ENCODE peak calls at places on chromosomes 16 and 17, in eight cellular contexts. I is stimulated activated CD4-positive, alpha-beta T cell treated with anti-CD3 and anti-CD28 coated beads, Interleukin-4, amount 100 ng/mL, for 1 hour; J is NCI-H345; E is activated T-cell treated with anti-CD3 and anti-CD28 coated beads for 1 hour; R is ELR; Q is NCI-H1417; T is M059J; X is ureter. Y is an unnamed sample.

GRCh38 chr17:19003966-19004600 is 481 bp downstream of the FAM83G start:
- DNase-seq in J (no peak), E (peak), T (peak), I (peak), Q (peak), R (peak), X (no peak), Y (peak)

GRCh38 chr17:60145006-60145935 is 4.5 kb upstream of the CA4 start:
- DNase-seq in E (no peak), X (no peak), Q (no peak), J (peak), I (no peak), R (no peak), T (no peak), Y (no peak)

GRCh38 chr17:3968886-3969524 is 4.8 kb upstream of the ATP2A3 start:
- DNase-seq in Q (no peak), R (no peak), T (no peak), I (no peak), X (no peak), E (no peak), J (no peak), Y (no peak)

GRCh38 chr16:82024274-82024673 is 10.8 kb upstream of the HSD17B2 start:
- DNase-seq in J (no peak), X (no peak), T (no peak), R (no peak), Q (no peak), I (no peak), E (no peak), Y (no peak)

GRCh38 chr17:1060991-1061390 is 64.1 kb downstream of the TIMM22 start:
- DNase-seq in R (peak), T (peak), X (peak), I (no peak), Q (no peak), J (no peak), E (no peak), Y (peak)

GRCh38 chr17:2937331-2938003 is 125.9 kb downstream of the OR1D5 start:
- DNase-seq in Q (no peak), J (no peak), I (no peak), X (no peak), E (no peak), T (peak), R (no peak), Y (no peak)

GRCh38 chr17:17495448-17496188 is 577 bp downstream of the RASD1 start:
- DNase-seq in X (no peak), E (peak), T (peak), I (peak), J (no peak), Q (peak), R (no peak), Y (peak)

GRCh38 chr16:49953090-49953489 is 71.9 kb upstream of the CNEP1R1 start:
- DNase-seq in Q (no peak), J (no peak), T (no peak), X (no peak), E (no peak), I (no peak), R (no peak), Y (no peak)

GRCh38 chr17:36640836-36641235 is 39.5 kb downstream of the MRM1 start:
- DNase-seq in Q (no peak), T (no peak), I (no peak), X (no peak), J (no peak), R (no peak), E (no peak), Y (no peak)

GRCh38 chr17:57379237-57380054 is 123.1 kb downstream of the MSI2 start:
- DNase-seq in X (no peak), J (no peak), R (no peak), I (peak), T (no peak), E (no peak), Q (no peak), Y (peak)

GRCh38 chr16:75931043-75931442 is 204.8 kb upstream of the CPHXL start:
- DNase-seq in X (no peak), I (no peak), Q (no peak), R (peak), E (no peak), T (peak), J (no peak), Y (peak)

GRCh38 chr17:34199932-34200534 is 55.1 kb upstream of the CCL2 start:
- DNase-seq in Q (peak), R (peak), T (peak), I (peak), X (peak), E (peak), J (peak), Y (peak)

GRCh38 chr17:19495828-19496227 is 37.8 kb upstream of the SLC47A1 start:
- DNase-seq in E (no peak), Q (no peak), J (no peak), I (no peak), X (no peak), T (no peak), R (no peak), Y (no peak)

GRCh38 chr16:77472262-77472661 is 37.4 kb upstream of the ADAMTS18 start:
- DNase-seq in X (no peak), J (no peak), I (no peak), Q (no peak), T (no peak), E (no peak), R (no peak), Y (no peak)

GRCh38 chr16:57091990-57092785 is at the start of gene CPNE2:
- DNase-seq in R (peak), I (peak), X (peak), Q (peak), E (no peak), J (peak), T (peak), Y (peak)

GRCh38 chr16:73019456-73020362 is 28.2 kb downstream of the ZFHX3 start:
- DNase-seq in Q (no peak), I (no peak), E (no peak), R (peak), T (peak), J (no peak), X (no peak), Y (peak)

GRCh38 chr17:27199948-27200347 is 94.0 kb upstream of the WSB1 start:
- DNase-seq in Q (no peak), J (no peak), T (peak), R (peak), X (no peak), E (no peak), I (no peak), Y (no peak)

GRCh38 chr17:81481011-81481799 is 31.4 kb downstream of the ACTG1 start:
- DNase-seq in X (no peak), E (peak), T (peak), R (no peak), J (peak), Q (peak), I (peak), Y (peak)

GRCh38 chr16:4618645-4619418 is 4.1 kb upstream of the UBALD1 start:
- DNase-seq in X (peak), J (peak), Q (no peak), E (no peak), I (no peak), R (no peak), T (no peak), Y (no peak)

GRCh38 chr16:66523861-66524354 is 26.0 kb downstream of the TK2 start:
- DNase-seq in Q (no peak), X (no peak), T (no peak), E (no peak), I (no peak), R (no peak), J (no peak), Y (no peak)

GRCh38 chr17:27519550-27519949 is 63.3 kb downstream of the KSR1 start:
- DNase-seq in T (no peak), Q (no peak), E (no peak), X (no peak), I (no peak), R (no peak), J (no peak), Y (no peak)

GRCh38 chr17:44645341-44645740 is 10.9 kb upstream of the MEIOC start:
- DNase-seq in R (no peak), E (no peak), J (no peak), X (no peak), Q (no peak), T (no peak), I (no peak), Y (no peak)

GRCh38 chr16:22192261-22193133 is 13.6 kb upstream of the EEF2K start:
- DNase-seq in E (peak), T (peak), I (peak), R (peak), X (peak), J (no peak), Q (peak), Y (peak)

GRCh38 chr17:3990391-3991127 is 26.3 kb upstream of the ATP2A3 start:
- DNase-seq in I (no peak), X (no peak), Q (no peak), R (no peak), E (no peak), T (no peak), J (no peak), Y (peak)

GRCh38 chr16:55502801-55503366 is 6.0 kb upstream of the LPCAT2 start:
- DNase-seq in Q (no peak), I (no peak), R (peak), E (no peak), J (peak), T (peak), X (peak), Y (peak)

GRCh38 chr17:17341452-17341851 is 38.3 kb downstream of the NT5M start:
- DNase-seq in I (no peak), J (no peak), T (no peak), E (no peak), Q (no peak), R (no peak), X (no peak), Y (no peak)

GRCh38 chr16:75494696-75495601 is at the start of gene CHST6:
- DNase-seq in I (peak), E (no peak), Q (no peak), R (peak), T (peak), X (no peak), J (peak), Y (no peak)

GRCh38 chr17:35807371-35808144 is 1.7 kb upstream of the TAF15 start:
- DNase-seq in E (no peak), T (peak), J (no peak), X (no peak), R (peak), I (no peak), Q (no peak), Y (peak)

GRCh38 chr17:69335018-69335417 is 8.1 kb upstream of the ABCA5 start:
- DNase-seq in I (no peak), J (no peak), T (no peak), Q (no peak), R (peak), E (no peak), X (no peak), Y (peak)

GRCh38 chr17:69928586-69928985 is 146.4 kb upstream of the KCNJ16 start:
- DNase-seq in X (no peak), T (no peak), I (no peak), E (no peak), Q (no peak), J (no peak), R (no peak), Y (no peak)

GRCh38 chr16:65546353-65546791 is 424.5 kb upstream of the CDH11 start:
- DNase-seq in I (no peak), J (no peak), T (no peak), Q (no peak), R (no peak), E (no peak), X (no peak), Y (peak)

GRCh38 chr16:66344533-66345145 is 21.9 kb upstream of the CDH5 start:
- DNase-seq in T (peak), J (peak), X (no peak), E (peak), Q (peak), R (peak), I (no peak), Y (peak)

GRCh38 chr16:75282811-75283281 is 31.4 kb upstream of the BCAR1 start:
- DNase-seq in J (no peak), T (peak), R (peak), Q (no peak), E (no peak), I (no peak), X (no peak), Y (no peak)

GRCh38 chr17:32461853-32462617 is 17.7 kb downstream of the PSMD11 start:
- DNase-seq in Q (peak), R (peak), I (peak), E (peak), J (peak), T (peak), X (no peak), Y (peak)

Y was measured in fibroblast of lung.